ENCODE peak calls at places on chromosomes 7 and 10, in four cellular contexts. C is H1, F is HepG2, S is K562. Y is an unnamed sample.
A peak's percentile ranks its signal among the peaks of the same experiment; 100 is the strongest.

GRCh38 chr7:83150310-83150709 is 12.4 kb downstream of the PCLO start:
- DNase-seq in C (no peak), F (no peak), S (no peak), Y (no peak)

GRCh38 chr10:80320377-80320776 is 30.9 kb upstream of the MAT1A start:
- DNase-seq in C (no peak), F (peak; percentile 39), S (no peak), Y (no peak)

GRCh38 chr7:5646846-5647245 is 134.6 kb downstream of the RNF216 start:
- DNase-seq in C (no peak), F (no peak), S (no peak), Y (no peak)

GRCh38 chr10:133067152-133068090 is 20.3 kb upstream of the ADGRA1 start:
- DNase-seq in C (no peak), F (no peak), S (no peak), Y (no peak)

GRCh38 chr10:114767101-114767588 is 54.4 kb upstream of the FHIP2A start:
- DNase-seq in C (no peak), F (no peak), S (no peak), Y (no peak)

GRCh38 chr10:70052462-70053211 is at the start of gene MACROH2A2:
- DNase-seq in C (peak; percentile 84), F (peak; percentile 63), S (no peak), Y (peak; percentile 82)

GRCh38 chr7:73307436-73307835 is 1.2 kb downstream of the NSUN5 start:
- DNase-seq in C (no peak), F (no peak), S (no peak), Y (no peak)

GRCh38 chr7:122301291-122301690 is 3.3 kb downstream of the FEZF1 start:
- DNase-seq in C (no peak), F (no peak), S (no peak), Y (no peak)

GRCh38 chr10:69045441-69046300 is 42.2 kb upstream of the SRGN start:
- DNase-seq in C (no peak), F (no peak), S (no peak), Y (no peak)

GRCh38 chr7:98559958-98560357 is 57.1 kb upstream of the NPTX2 start:
- DNase-seq in C (no peak), F (no peak), S (no peak), Y (no peak)

GRCh38 chr10:48983648-48984359 is 44.2 kb upstream of the LRRC18 start:
- DNase-seq in C (no peak), F (no peak), S (no peak), Y (no peak)

GRCh38 chr7:116521046-116521664 is 3.7 kb upstream of the CAV1 start:
- DNase-seq in C (no peak), F (no peak), S (no peak), Y (no peak)

GRCh38 chr7:123570390-123571182 is 13.0 kb upstream of the NDUFA5 start:
- DNase-seq in C (no peak), F (no peak), S (no peak), Y (no peak)

GRCh38 chr10:116888380-116889055 is 39.2 kb downstream of the ENO4 start:
- DNase-seq in C (no peak), F (peak; percentile 4), S (no peak), Y (peak; percentile 61)

GRCh38 chr7:149375234-149376008 is 85.4 kb downstream of the ZNF777 start:
- DNase-seq in C (no peak), F (no peak), S (no peak), Y (no peak)

GRCh38 chr7:380226-380550 is 90.2 kb downstream of the FOXL3 start:
- DNase-seq in C (peak; percentile 55), F (no peak), S (no peak), Y (no peak)

GRCh38 chr7:158815046-158815445 is 14.3 kb downstream of the ESYT2 start:
- DNase-seq in C (peak; percentile 48), F (no peak), S (no peak), Y (no peak)

GRCh38 chr10:119377431-119377830 is 165.1 kb downstream of the RGS10 start:
- DNase-seq in C (no peak), F (no peak), S (no peak), Y (no peak)

GRCh38 chr10:96613565-96613964 is 26.8 kb upstream of the TM9SF3 start:
- DNase-seq in C (no peak), F (no peak), S (no peak), Y (no peak)

GRCh38 chr10:99620713-99621453 is 644 bp upstream of the SLC25A28 start:
- DNase-seq in C (peak; percentile 88), F (peak; percentile 83), S (peak; percentile 88), Y (peak; percentile 84)

DNA sequence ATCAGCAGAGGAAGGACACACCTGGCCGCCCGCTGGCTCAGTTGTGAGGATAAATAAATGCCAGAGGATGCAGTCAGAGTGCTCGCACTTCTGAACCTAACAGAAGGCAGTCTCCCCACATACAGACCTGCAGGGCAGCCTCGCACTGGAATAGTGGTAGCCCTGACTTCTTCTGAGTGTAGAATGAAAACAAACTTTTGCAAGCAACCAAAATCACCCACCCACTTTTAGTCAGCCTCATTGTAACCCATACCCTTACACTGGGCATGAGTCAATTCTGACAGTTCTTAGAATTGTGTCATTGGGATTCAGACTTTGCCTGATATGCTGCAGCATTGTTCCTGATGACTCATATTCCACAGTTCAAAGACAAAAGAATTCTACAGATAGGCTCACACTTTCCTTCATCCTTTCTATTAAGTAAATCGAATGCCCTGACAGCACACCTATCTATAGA is 167.0 kb upstream of the CDK1 start:
- DNase-seq in C (no peak), F (peak; percentile 15), S (no peak), Y (peak; percentile 21)
- TF ChIP-seq RFX5 in C (no peak), F (no peak), S (no peak), Y (no peak)

GRCh38 chr7:112708236-112708635 is 82.0 kb downstream of the TMEM168 start:
- DNase-seq in C (no peak), F (peak; percentile 13), S (peak; percentile 50), Y (no peak)
- TF ChIP-seq RNF2 in C (no peak), F (no peak), S (no peak), Y (no peak)

GRCh38 chr10:3485287-3485686 is 299.7 kb downstream of the KLF6 start:
- DNase-seq in C (no peak), F (no peak), S (no peak), Y (no peak)
- TF ChIP-seq RFX5 in C (no peak), F (no peak), S (no peak), Y (no peak)

GRCh38 chr7:139602143-139602722 is 78.7 kb downstream of the CLEC2L start:
- DNase-seq in C (no peak), F (peak; percentile 37), S (peak; percentile 53), Y (peak; percentile 45)
- TF ChIP-seq RNF2 in C (no peak), F (no peak), S (no peak), Y (no peak)

GRCh38 chr7:105489409-105489808 is 32.7 kb downstream of the PUS7 start:
- DNase-seq in C (no peak), F (no peak), S (no peak), Y (no peak)
- TF ChIP-seq RFX5 in C (no peak), F (no peak), S (no peak), Y (no peak)

GRCh38 chr10:64277536-64277935 is 756.3 kb downstream of the REEP3 start:
- DNase-seq in C (no peak), F (no peak), S (no peak), Y (no peak)
- TF ChIP-seq RNF2 in C (no peak), F (no peak), S (no peak), Y (no peak)

GRCh38 chr10:43264324-43264986 is 2.4 kb downstream of the RASGEF1A start:
- DNase-seq in C (no peak), F (no peak), S (peak; percentile 6), Y (no peak)

GRCh38 chr10:43264987-43265798 is 1.7 kb downstream of the RASGEF1A start:
- DNase-seq in C (no peak), F (no peak), S (peak; percentile 6), Y (no peak)

GRCh38 chr10:43267811-43268210 is 946 bp upstream of the RASGEF1A start:
- DNase-seq in C (no peak), F (no peak), S (no peak), Y (no peak)

GRCh38 chr10:43263551-43264323 is 3.1 kb downstream of the RASGEF1A start:
- DNase-seq in C (peak; percentile 55), F (no peak), S (peak; percentile 10), Y (peak; percentile 30)

DNA sequence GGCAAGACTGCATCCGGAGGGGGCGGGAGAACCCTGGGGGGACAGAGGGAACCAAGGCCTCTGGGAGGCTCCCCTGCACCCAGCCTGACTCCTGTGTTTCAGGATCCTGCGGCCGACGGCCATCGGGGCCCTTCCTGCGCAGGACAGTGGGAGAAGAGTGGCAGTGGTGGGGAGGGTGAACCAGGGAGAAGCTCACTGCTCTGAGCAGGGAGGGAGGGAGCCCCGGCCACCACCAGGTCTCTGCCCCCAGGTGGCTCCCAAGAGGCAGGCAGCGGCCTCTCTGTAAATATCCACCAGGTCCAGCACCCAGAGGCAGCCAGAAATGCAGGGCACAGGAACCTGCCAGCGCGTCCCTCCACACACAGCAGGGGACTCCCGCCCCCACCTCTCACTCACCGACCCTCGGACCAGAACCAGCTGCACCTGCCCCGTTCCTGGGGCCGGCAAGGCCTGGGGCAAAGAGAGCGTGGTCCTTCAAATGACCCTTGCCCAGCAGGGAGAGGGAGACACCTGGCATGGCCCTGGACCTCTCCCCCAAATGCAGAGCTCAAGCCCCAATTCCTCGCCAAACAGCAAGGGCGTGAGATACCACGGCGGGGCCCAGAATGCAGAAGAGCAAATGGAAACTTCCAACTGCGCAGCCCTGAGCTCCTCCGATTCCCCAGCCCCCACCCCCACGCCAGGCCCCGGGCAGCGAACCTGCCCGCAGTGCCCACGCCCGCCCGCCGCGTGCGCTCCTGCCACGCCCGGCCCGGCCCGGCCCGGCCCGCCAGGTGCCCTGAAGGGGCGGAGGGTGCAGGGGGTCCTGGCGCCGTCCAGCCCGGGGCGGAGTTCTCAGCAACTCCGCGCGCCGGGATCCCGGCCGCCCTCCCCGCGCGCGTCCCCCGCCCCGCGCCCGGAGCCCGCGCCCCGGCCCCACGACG is 805 bp downstream of the RASGEF1A start:
- DNase-seq in C (peak; percentile 60), F (peak; percentile 36), S (peak; percentile 24), Y (peak; percentile 77)
- TF ChIP-seq RFX5 in C (no peak), F (no peak), S (no peak), Y (no peak)

GRCh38 chr10:58590152-58590551 is 77.5 kb downstream of the BICC1 start:
- DNase-seq in C (no peak), F (no peak), S (no peak), Y (peak; percentile 84)
- TF ChIP-seq RNF2 in C (no peak), F (no peak), S (no peak), Y (no peak)

DNA sequence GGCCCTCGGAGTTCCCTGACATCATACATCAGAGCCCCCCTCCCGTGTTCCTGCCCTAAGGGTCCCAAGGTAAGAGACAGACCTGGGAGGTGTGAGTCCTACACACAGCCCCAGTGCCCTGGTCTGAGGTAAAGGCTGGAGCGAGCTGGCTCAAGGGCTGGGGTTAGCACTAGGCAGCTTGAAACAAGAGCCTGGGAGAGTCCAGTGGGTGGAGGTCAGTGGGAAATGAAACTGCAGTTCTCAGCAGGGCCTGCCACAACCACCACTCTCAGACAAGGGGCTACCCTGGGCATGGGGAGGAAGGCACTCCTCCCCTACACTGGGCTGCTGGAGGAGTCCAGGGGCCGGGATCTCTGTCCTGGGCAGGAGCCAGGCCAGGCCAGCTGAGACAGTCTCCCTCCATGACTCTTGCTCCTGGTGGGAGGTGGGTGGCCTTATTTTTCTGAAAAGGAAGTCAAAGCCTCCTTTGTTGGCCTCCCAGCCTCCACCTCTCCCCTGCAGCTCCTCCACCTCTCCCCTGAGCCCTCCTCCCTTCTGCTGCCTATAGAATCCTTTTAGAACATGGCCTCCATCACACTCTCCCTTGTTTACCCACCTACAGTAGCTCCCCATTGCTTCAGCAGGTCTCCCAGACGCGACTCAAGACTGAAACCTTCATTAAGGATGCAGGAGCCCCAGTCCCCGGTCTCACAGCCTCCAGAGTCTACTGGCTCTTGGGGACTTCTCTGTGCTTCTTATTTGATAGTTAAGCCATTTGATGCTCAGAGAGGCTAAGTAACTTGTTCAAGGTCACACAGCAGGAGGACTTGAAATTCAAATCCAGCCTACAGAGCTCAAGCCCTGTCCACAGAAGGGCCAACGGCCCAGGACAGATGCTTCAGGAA is 21.5 kb upstream of the ZMIZ1 start:
- DNase-seq in C (no peak), F (no peak), S (no peak), Y (no peak)
- TF ChIP-seq RFX5 in C (no peak), F (no peak), S (no peak), Y (no peak)

GRCh38 chr10:74784462-74784861 is 41.9 kb upstream of the KAT6B start:
- DNase-seq in C (no peak), F (no peak), S (no peak), Y (no peak)
- TF ChIP-seq RNF2 in C (no peak), F (no peak), S (no peak), Y (no peak)